ENCODE peak calls at places on chromosomes 11 and 22, in five cellular contexts. R is H9, F is trophoblast cell, B is H1, X is mesenchymal stem cell. P is an unnamed sample.

GRCh38 chr11:27395556-27396258 is 32.7 kb upstream of the CCDC34 start:
- DNase-seq in B (no peak), R (no peak), F (peak; percentile 62), X (peak; percentile 78), P (no peak)

GRCh38 chr11:134499990-134500389 is 87.9 kb upstream of the B3GAT1 start:
- DNase-seq in X (no peak), R (no peak), F (no peak), B (no peak), P (no peak)

GRCh38 chr11:62103141-62103540 is 20.7 kb upstream of the INCENP start:
- DNase-seq in X (no peak), B (no peak), F (no peak), R (no peak), P (no peak)

GRCh38 chr11:124738713-124739478 is 846 bp upstream of the NRGN start:
- DNase-seq in X (no peak), F (no peak), B (no peak), R (no peak), P (no peak)

GRCh38 chr11:79546366-79546765 is 105.5 kb upstream of the TENM4 start:
- DNase-seq in X (no peak), B (no peak), F (no peak), R (no peak), P (no peak)

GRCh38 chr11:111977141-111978027 is 40.2 kb downstream of the DIXDC1 start:
- DNase-seq in B (peak; percentile 79), X (peak; percentile 51), R (peak; percentile 71), F (peak; percentile 46), P (peak; percentile 46)

GRCh38 chr11:20501971-20502370 is 97.4 kb upstream of the SLC6A5 start:
- DNase-seq in X (no peak), B (no peak), R (no peak), F (no peak), P (no peak)

GRCh38 chr11:60370811-60371297 is 7.5 kb upstream of the MS4A7 start:
- DNase-seq in X (peak; percentile 69), R (no peak), B (no peak), F (no peak), P (no peak)

GRCh38 chr22:47051435-47052175 is 289.2 kb downstream of the TBC1D22A start:
- DNase-seq in B (no peak), X (no peak), F (no peak), R (no peak), P (no peak)

GRCh38 chr11:45145083-45145420 is 1.4 kb upstream of the PRDM11 start:
- DNase-seq in R (no peak), B (peak; percentile 32), F (no peak), X (no peak), P (no peak)

GRCh38 chr22:29306175-29306829 is at the start of gene GAS2L1:
- DNase-seq in B (peak; percentile 87), X (peak; percentile 87), R (peak; percentile 84), F (peak; percentile 69), P (peak; percentile 61)

GRCh38 chr11:76577921-76578654 is 92.5 kb downstream of the LRRC32 start:
- DNase-seq in F (peak; percentile 83), B (no peak), X (no peak), R (no peak), P (no peak)

GRCh38 chr11:67451658-67451976 is 912 bp downstream of the GPR152 start:
- DNase-seq in X (no peak), R (no peak), B (no peak), F (no peak), P (no peak)

GRCh38 chr11:67455054-67455453 is at the start of gene CABP4:
- DNase-seq in X (no peak), B (no peak), R (no peak), F (no peak), P (no peak)

GRCh38 chr11:67452141-67452952 is at the start of gene GPR152:
- DNase-seq in B (no peak), R (no peak), F (no peak), X (no peak), P (no peak)

GRCh38 chr11:67456068-67456705 is 1.0 kb downstream of the CABP4 start:
- DNase-seq in B (no peak), X (no peak), R (no peak), F (no peak), P (no peak)

DNA sequence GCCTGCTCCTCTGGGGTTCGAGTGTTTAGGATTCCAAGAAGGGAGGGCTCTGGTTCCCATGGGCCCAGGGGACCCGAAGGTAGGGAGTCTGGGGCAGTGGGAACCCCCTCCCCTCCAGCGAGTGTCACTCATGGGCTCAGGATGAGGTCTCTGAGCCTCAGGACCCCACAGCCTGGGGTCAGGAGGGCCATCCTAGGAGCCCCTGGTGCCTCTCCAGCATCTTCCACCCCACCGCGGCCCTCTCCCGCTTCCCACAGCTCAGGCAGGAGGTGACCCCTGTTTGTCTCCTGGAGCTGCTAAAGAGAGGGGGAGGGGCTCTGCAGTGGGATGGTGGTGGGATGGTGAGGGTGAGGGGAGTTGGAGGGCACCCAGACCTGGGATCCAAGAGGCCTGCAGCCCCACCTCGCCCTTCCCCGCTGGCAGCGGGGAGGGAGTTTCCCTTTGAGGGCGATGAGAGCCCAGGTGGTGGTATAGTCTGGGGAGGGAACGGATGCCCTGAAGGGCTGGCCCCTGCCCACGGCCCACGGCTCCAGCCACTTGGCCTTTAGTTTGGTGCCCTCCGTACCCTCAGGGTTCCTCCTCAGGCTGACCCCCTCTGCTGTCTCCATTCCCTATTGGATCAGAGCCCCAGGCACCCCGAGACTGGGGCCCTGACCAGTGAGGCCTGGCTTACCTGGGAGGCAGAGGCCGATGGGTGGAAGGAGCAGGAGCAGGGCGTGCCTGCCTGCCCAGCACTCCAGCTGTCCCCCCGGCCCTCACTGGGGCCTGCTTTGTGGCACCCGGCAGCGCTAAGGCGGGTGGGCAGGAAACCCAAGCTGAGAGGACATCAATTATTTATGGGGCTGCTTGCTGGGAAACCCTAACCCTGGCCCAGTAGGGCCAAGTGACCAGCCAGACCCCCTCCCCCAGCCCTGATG is 1.1 kb upstream of the CABP4 start:
- DNase-seq in X (no peak), R (no peak), B (no peak), F (no peak), P (no peak)
- H2BK12ac ChIP-seq in X (no peak overlapping the region), R (no peak overlapping the region), B (no peak overlapping the region), F (no peak overlapping the region), P (no peak overlapping the region)

DNA sequence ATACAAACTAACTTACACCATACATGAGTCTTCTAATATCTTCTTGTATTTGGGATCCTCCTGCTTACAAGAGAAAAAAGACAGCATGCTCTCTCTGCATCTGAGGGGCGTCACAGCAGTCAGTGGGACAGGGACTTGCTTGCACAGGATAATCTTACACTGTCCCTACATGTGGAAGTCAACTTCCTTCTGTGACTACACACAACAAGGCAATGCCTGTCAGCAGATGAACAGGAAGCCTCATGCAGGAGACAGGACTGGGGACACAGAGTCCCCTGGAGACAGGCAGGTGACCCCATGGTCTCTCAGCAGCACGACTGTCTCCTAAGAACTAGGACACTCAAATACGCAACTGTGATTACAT is 54.8 kb downstream of the PACSIN2 start:
- DNase-seq in B (no peak), R (no peak), F (no peak), X (no peak), P (no peak)
- H4K91ac ChIP-seq in B (peak overlapping the region; percentile 25), R (no peak overlapping the region), F (peak overlapping the region; percentile 41), X (peak overlapping the region; percentile 55), P (no peak overlapping the region)

GRCh38 chr11:7686761-7687160 is 13.5 kb upstream of the CYB5R2 start:
- DNase-seq in F (peak; percentile 82), B (no peak), X (no peak), R (no peak), P (no peak)

GRCh38 chr11:7688238-7688826 is 15.0 kb upstream of the CYB5R2 start:
- DNase-seq in B (no peak), F (peak; percentile 31), X (peak; percentile 51), R (no peak), P (no peak)

GRCh38 chr11:7687386-7687785 is 14.1 kb upstream of the CYB5R2 start:
- DNase-seq in F (peak; percentile 51), R (no peak), X (no peak), B (no peak), P (no peak)

GRCh38 chr11:7689239-7689638 is 15.9 kb upstream of the CYB5R2 start:
- DNase-seq in X (no peak), F (peak; percentile 54), B (no peak), R (no peak), P (no peak)

GRCh38 chr11:7683571-7683970 is 10.3 kb upstream of the CYB5R2 start:
- DNase-seq in F (peak; percentile 67), B (no peak), X (no peak), R (no peak), P (no peak)
- H2BK12ac ChIP-seq in F (no peak overlapping the region), B (no peak overlapping the region), X (no peak overlapping the region), R (no peak overlapping the region), P (no peak overlapping the region)

GRCh38 chr11:65917434-65918210 is 1.2 kb downstream of the C11orf68 start:
- DNase-seq in X (no peak), F (no peak), B (no peak), R (no peak), P (no peak)

GRCh38 chr11:65915101-65915820 is 3.6 kb downstream of the C11orf68 start:
- DNase-seq in R (no peak), X (peak; percentile 51), B (no peak), F (no peak), P (no peak)

GRCh38 chr11:65915821-65916251 is 3.0 kb downstream of the C11orf68 start:
- DNase-seq in R (peak; percentile 71), F (peak; percentile 90), X (peak; percentile 99), B (no peak), P (no peak)

GRCh38 chr11:65917077-65917433 is 1.8 kb downstream of the C11orf68 start:
- DNase-seq in R (no peak), X (no peak), B (no peak), F (no peak), P (no peak)

DNA sequence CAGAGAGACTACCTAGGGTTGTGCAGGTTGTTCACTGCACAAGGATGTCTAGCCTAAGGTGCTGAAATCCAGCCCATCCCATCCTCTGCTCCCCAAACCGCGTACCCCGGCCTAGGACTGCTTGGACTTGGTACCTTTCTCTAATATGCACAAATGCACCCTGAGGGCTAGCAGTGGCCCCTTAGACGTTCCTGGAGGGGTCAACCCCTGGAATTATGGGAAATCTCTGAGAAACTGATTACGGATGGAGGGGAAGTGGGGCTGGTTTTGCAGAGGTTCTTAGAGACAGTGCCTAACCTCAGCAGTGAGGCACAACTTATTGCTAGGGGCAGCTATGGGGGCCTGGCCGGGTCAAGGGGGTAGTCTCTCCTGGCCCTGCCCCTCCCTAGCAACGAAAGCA is 2.5 kb downstream of the C11orf68 start:
- DNase-seq in B (no peak), R (no peak), F (no peak), X (no peak), P (no peak)
- H4K91ac ChIP-seq in B (no peak overlapping the region), R (no peak overlapping the region), F (peak overlapping the region; percentile 52), X (peak overlapping the region; percentile 91), P (no peak overlapping the region)

DNA sequence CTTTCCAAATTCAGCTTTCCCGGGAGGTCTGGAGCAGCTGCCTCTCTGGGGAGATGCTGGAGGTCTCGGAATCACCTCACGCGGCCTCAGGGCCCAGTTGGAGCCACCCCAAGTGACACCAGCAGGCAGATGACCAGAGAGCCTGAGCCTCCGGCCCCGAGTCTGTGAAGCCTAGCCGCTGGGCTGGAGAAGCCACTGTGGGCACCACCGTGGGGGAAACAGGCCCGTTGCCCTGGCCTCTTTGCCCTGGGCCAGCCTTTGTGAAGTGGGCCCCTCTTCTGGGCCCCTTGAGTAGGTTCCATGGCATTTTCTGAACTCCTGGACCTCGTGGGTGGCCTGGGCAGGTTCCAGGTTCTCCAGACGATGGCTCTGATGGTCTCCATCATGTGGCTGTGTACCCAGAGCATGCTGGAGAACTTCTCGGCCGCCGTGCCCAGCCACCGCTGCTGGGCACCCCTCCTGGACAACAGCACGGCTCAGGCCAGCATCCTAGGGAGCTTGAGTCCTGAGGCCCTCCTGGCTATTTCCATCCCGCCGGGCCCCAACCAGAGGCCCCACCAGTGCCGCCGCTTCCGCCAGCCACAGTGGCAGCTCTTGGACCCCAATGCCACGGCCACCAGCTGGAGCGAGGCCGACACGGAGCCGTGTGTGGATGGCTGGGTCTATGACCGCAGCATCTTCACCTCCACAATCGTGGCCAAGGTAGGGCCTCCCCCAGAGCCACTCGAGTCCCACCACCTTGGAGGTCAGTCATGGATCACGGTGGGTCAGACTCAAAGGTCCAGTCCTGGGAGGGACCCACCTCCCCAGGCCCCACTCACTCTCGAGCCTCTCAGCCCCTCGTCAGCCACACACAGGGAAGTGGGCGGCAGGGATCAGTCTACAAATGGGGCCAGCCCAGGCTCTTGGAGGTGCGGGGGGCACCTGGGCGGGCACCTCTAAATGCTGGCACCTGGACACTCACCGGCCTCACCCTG is 525 bp downstream of the SLC22A12 start:
- DNase-seq in B (no peak), R (no peak), X (no peak), F (no peak), P (no peak)
- H2BK12ac ChIP-seq in B (no peak overlapping the region), R (no peak overlapping the region), X (no peak overlapping the region), F (no peak overlapping the region), P (no peak overlapping the region)